ENCODE peak calls at places on chromosome 13, in nine cellular contexts. M is lung; E is OCI-LY7; K is cardiac muscle cell; O is heart left ventricle; F is uterus; C is CD8-positive, alpha-beta T cell; V is stomach; P is neural progenitor cell. Y is an unnamed sample.

GRCh38 chr13:36888645-36889044 is 31.4 kb downstream of the SMAD9 start:
- DNase-seq in M (no peak), E (no peak), K (no peak), O (no peak), F (no peak), C (no peak), V (no peak), P (no peak), Y (no peak)

GRCh38 chr13:23550164-23550563 is 20.0 kb upstream of the TNFRSF19 start:
- DNase-seq in M (no peak), E (no peak), K (no peak), O (no peak), F (no peak), C (no peak), V (no peak), P (no peak), Y (no peak)

GRCh38 chr13:48424212-48424611 is 11.3 kb upstream of the LPAR6 start:
- DNase-seq in M (no peak), E (no peak), K (no peak), O (no peak), F (no peak), C (no peak), V (no peak), P (no peak), Y (no peak)

GRCh38 chr13:98173431-98173921 is 3.6 kb downstream of the RNF113B start:
- DNase-seq in M (no peak), E (no peak), K (peak; percentile 85), O (no peak), F (peak; percentile 42), C (no peak), V (no peak), P (peak; percentile 28), Y (no peak)

GRCh38 chr13:41463823-41464602 is 6.7 kb downstream of the RGCC start:
- DNase-seq in M (no peak), E (peak; percentile 77), K (no peak), O (no peak), F (no peak), C (peak; percentile 50), V (no peak), P (no peak), Y (no peak)

GRCh38 chr13:45859682-45860081 is 8.1 kb upstream of the SIAH3 start:
- DNase-seq in M (no peak), E (no peak), K (no peak), O (no peak), F (no peak), C (no peak), V (no peak), P (peak; percentile 55), Y (no peak)

GRCh38 chr13:34466301-34466700 is 475.8 kb upstream of the NBEA start:
- DNase-seq in M (no peak), E (no peak), K (no peak), O (no peak), F (no peak), C (no peak), V (no peak), P (no peak), Y (no peak)

GRCh38 chr13:95288899-95289500 is 12.3 kb downstream of the ABCC4 start:
- DNase-seq in M (no peak), E (no peak), K (no peak), O (no peak), F (no peak), C (no peak), V (no peak), P (no peak), Y (no peak)

GRCh38 chr13:34993470-34993869 is 51.4 kb downstream of the NBEA start:
- DNase-seq in M (no peak), E (no peak), K (peak; percentile 36), O (no peak), F (no peak), C (no peak), V (no peak), P (no peak), Y (no peak)

GRCh38 chr13:44978328-44978727 is 10.9 kb downstream of the NUFIP1 start:
- DNase-seq in M (no peak), E (no peak), K (no peak), O (no peak), F (no peak), C (no peak), V (no peak), P (no peak), Y (no peak)

GRCh38 chr13:35379663-35380062 is 96.8 kb downstream of the MAB21L1 start:
- DNase-seq in M (no peak), E (no peak), K (no peak), O (no peak), F (no peak), C (no peak), V (no peak), P (no peak), Y (no peak)

GRCh38 chr13:23656637-23657036 is 86.4 kb downstream of the TNFRSF19 start:
- DNase-seq in M (no peak), E (no peak), K (peak; percentile 73), O (peak; percentile 59), F (no peak), C (no peak), V (no peak), P (no peak), Y (no peak)

GRCh38 chr13:106096661-106097092 is 438.8 kb downstream of the EFNB2 start:
- DNase-seq in M (no peak), E (no peak), K (no peak), O (no peak), F (no peak), C (no peak), V (no peak), P (no peak), Y (no peak)

GRCh38 chr13:43433691-43434121 is 353.1 kb downstream of the ENOX1 start:
- DNase-seq in M (no peak), E (no peak), K (no peak), O (no peak), F (no peak), C (no peak), V (no peak), P (no peak), Y (no peak)

GRCh38 chr13:30313307-30313706 is 6.0 kb upstream of the KATNAL1 start:
- DNase-seq in M (no peak), E (peak; percentile 42), K (no peak), O (no peak), F (no peak), C (no peak), V (no peak), P (no peak), Y (no peak)

GRCh38 chr13:93007928-93008327 is 218.7 kb upstream of the GPC6 start:
- DNase-seq in M (no peak), E (no peak), K (no peak), O (no peak), F (no peak), C (no peak), V (no peak), P (no peak), Y (no peak)

GRCh38 chr13:37602743-37603381 is 4.3 kb upstream of the POSTN start:
- DNase-seq in M (no peak), E (peak; percentile 19), K (peak; percentile 51), O (no peak), F (no peak), C (no peak), V (no peak), P (no peak), Y (no peak)

GRCh38 chr13:31631071-31631470 is 108.3 kb upstream of the RXFP2 start:
- DNase-seq in M (no peak), E (no peak), K (no peak), O (no peak), F (no peak), C (no peak), V (no peak), P (no peak), Y (no peak)
- H3K27ac ChIP-seq in M (no peak overlapping the region), E (no peak overlapping the region), K (no peak overlapping the region), O (no peak overlapping the region), F (no peak overlapping the region), C (no peak overlapping the region), V (no peak overlapping the region), P (no peak overlapping the region), Y (no peak overlapping the region)

DNA sequence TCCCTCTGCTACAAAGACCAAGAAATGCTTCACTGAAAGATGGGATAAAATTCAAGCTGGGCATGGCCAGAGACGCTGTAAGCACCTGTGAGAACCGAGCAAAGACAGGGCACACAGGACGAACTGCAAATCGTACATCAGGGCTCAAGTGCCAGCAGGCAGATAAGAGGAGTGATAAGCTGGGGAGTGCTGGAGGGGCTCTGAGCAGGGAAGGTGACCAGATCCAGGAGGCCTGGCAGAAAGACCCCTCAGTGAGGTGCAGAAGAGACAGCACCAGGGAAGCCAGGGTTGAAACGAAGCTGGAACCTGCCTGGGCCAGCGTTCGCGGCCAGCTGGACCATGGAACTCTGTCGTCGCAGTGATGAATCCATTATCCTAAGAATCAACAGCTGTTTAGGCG is 10.2 kb downstream of the RAB20 start:
- DNase-seq in M (no peak), E (no peak), K (no peak), O (no peak), F (no peak), C (no peak), V (no peak), P (no peak), Y (no peak)
- H3K4me1 ChIP-seq in M (no peaks in the 10 kb centered on the region), E (no peaks in the 10 kb centered on the region), K (peaks cover 21% of the 10 kb centered on the region), O (peaks cover 17% of the 10 kb centered on the region), F (no peaks in the 10 kb centered on the region), C (no peaks in the 10 kb centered on the region), V (peaks cover 37% of the 10 kb centered on the region), P (peaks cover 5% of the 10 kb centered on the region), Y (no peaks in the 10 kb centered on the region)

DNA sequence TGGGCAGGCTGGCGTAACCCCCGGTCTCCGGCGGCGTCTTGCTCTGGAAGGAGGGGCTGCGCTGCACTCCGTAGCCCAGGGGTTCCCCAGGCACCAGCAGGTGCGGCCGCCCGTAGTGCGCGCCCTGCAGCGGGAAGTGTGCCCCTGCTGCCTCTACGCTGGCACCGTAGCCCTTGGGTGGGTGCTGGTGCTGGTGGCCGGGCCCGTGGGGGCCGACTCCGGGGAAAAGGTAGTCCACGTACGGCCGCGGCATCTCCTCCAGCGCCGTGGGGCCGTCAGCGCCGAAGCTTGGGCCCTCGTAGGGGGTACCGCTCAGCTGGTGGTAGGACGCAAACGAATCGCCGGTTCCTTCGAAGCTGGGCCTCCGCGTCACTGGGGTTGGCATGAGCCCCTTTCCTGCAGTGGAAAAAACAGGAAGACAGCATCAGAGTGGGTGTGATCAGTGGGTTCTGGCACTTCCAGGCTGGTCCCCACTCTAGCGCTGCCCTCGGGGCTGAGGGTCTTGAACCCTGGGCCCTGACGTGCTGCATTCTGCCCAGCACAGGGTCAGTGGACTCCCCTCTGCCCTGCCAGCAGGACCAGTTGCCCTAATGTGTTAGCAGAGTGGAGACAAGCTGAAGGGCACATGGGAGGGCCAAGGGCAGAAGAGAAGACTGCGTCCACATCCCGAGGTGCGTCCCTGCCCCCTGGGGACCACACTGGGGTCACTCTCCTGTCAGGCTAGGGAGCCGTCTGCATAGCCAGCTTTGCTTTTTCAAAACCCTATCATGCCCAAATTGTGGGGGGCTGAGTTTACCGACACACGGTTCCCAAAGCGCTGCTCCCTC is 72.3 kb downstream of the LATS2 start:
- DNase-seq in M (no peak), E (no peak), K (no peak), O (no peak), F (no peak), C (no peak), V (no peak), P (no peak), Y (no peak)
- H3K27ac ChIP-seq in M (no peak overlapping the region), E (no peak overlapping the region), K (peak overlapping the region; percentile 60), O (no peak overlapping the region), F (no peak overlapping the region), C (no peak overlapping the region), V (no peak overlapping the region), P (no peak overlapping the region), Y (no peak overlapping the region)

DNA sequence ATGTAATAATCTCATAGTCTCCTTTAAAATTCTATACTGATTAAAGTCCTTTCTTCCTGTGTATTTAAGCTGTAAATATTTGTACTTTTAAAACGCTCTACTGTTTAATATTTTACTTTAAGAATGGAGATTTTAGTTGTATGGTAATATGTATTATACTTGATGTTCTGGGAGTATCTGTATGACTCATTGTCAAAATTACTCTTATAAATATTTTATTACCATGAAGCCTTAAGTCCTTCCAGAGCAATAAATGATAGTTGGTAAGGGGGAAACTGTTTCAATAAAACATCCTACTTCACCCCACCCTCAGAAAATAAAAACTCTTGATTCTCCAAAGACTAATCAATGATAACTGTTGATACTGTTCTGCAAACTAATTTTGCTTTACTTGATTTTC is 6.4 kb downstream of the PCDH9 start:
- DNase-seq in M (no peak), E (no peak), K (no peak), O (no peak), F (no peak), C (no peak), V (no peak), P (no peak), Y (no peak)
- H3K4me1 ChIP-seq in M (peaks cover 4% of the 10 kb centered on the region), E (peaks cover 59% of the 10 kb centered on the region), K (peaks cover 12% of the 10 kb centered on the region), O (peaks cover 3% of the 10 kb centered on the region), F (no peaks in the 10 kb centered on the region), C (peaks cover 2% of the 10 kb centered on the region), V (no peaks in the 10 kb centered on the region), P (peaks cover 2% of the 10 kb centered on the region), Y (no peaks in the 10 kb centered on the region)